ENCODE peak calls at places on chromosomes 5 and 9, in seven cellular contexts. A is GM18507, M is mucosa of gallbladder, W is pancreas, B is transverse colon, Q is AG08396, X is NCI-H460. G is an unnamed sample.

GRCh38 chr5:87020099-87020934 is 247.4 kb upstream of the RASA1 start:
- DNase-seq in A (no peak), M (peak), W (peak), B (peak), Q (peak), X (no peak), G (peak)

GRCh38 chr5:157915638-157916037 is 56.7 kb upstream of the CLINT1 start:
- DNase-seq in A (no peak), M (peak), W (peak), B (peak), Q (no peak), X (no peak), G (no peak)

GRCh38 chr9:133955821-133956411 is 36.2 kb downstream of the VAV2 start:
- DNase-seq in A (no peak), M (no peak), W (peak), B (peak), Q (peak), X (no peak), G (no peak)

GRCh38 chr5:137995077-137995746 is 37.7 kb downstream of the FAM13B start:
- DNase-seq in A (no peak), M (no peak), W (no peak), B (no peak), Q (peak), X (no peak), G (no peak)

GRCh38 chr9:19994296-19994695 is 205.5 kb upstream of the SLC24A2 start:
- DNase-seq in A (no peak), M (no peak), W (no peak), B (no peak), Q (no peak), X (no peak), G (no peak)

GRCh38 chr5:157172408-157172807 is 6.3 kb upstream of the GARIN3 start:
- DNase-seq in A (peak), M (no peak), W (no peak), B (peak), Q (no peak), X (no peak), G (peak)

GRCh38 chr9:107944387-107944786 is 454.8 kb upstream of the KLF4 start:
- DNase-seq in A (no peak), M (no peak), W (no peak), B (no peak), Q (no peak), X (no peak), G (no peak)

GRCh38 chr5:179194201-179194910 is 134.2 kb downstream of the ZNF354C start:
- DNase-seq in A (no peak), M (no peak), W (no peak), B (no peak), Q (no peak), X (no peak), G (no peak)

GRCh38 chr5:2276101-2276500 is 393.4 kb upstream of the IRX4 start:
- DNase-seq in A (no peak), M (no peak), W (no peak), B (no peak), Q (no peak), X (no peak), G (no peak)

GRCh38 chr9:113753398-113754119 is 122.5 kb upstream of the ZNF618 start:
- DNase-seq in A (no peak), M (no peak), W (no peak), B (no peak), Q (no peak), X (no peak), G (no peak)

GRCh38 chr5:73215525-73215890 is 42.5 kb downstream of the TMEM174 start:
- DNase-seq in A (no peak), M (no peak), W (no peak), B (no peak), Q (no peak), X (no peak), G (no peak)

GRCh38 chr5:173341911-173342535 is 13.8 kb upstream of the STC2 start:
- DNase-seq in A (no peak), M (no peak), W (no peak), B (no peak), Q (no peak), X (no peak), G (no peak)

GRCh38 chr5:169168288-169168687 is 132.7 kb downstream of the SLIT3 start:
- DNase-seq in A (no peak), M (no peak), W (no peak), B (no peak), Q (no peak), X (no peak), G (no peak)